ENCODE peak calls at places on chromosomes 2 and 18, in eight cellular contexts. E is activated CD4-positive, alpha-beta T cell treated with anti-CD3 and anti-CD28 coated beads for 4 hours; C is IMR-90; D is RWPE2; I is right lobe of liver; X is activated CD8-positive, alpha-beta memory T cell treated with anti-CD3 and anti-CD28 coated beads for 4 hours; L is AML-193; N is HFF-Myc. M is an unnamed sample.

GRCh38 chr2:174760845-174761473 is 3.3 kb downstream of the CHRNA1 start:
- DNase-seq in E (no peak), C (no peak), D (no peak), I (no peak), X (no peak), L (no peak), N (no peak), M (peak; percentile 71)

GRCh38 chr2:127577973-127578372 is 42.5 kb downstream of the MYO7B start:
- DNase-seq in E (no peak), C (no peak), D (no peak), I (no peak), X (no peak), L (no peak), N (no peak), M (no peak)

GRCh38 chr2:233469261-233470006 is 97.1 kb downstream of the USP40 start:
- DNase-seq in E (no peak), C (no peak), D (peak; percentile 45), I (peak; percentile 52), X (no peak), L (no peak), N (no peak), M (no peak)

GRCh38 chr2:160928854-160929301 is 231.3 kb upstream of the TANK start:
- DNase-seq in E (no peak), C (peak; percentile 31), D (no peak), I (no peak), X (no peak), L (no peak), N (no peak), M (peak; percentile 38)

GRCh38 chr2:176502619-176503018 is 233.4 kb downstream of the MTX2 start:
- DNase-seq in E (no peak), C (no peak), D (no peak), I (peak; percentile 64), X (no peak), L (no peak), N (no peak), M (no peak)

GRCh38 chr18:2573408-2573807 is 2.1 kb downstream of the NDC80 start:
- DNase-seq in E (no peak), C (no peak), D (no peak), I (no peak), X (no peak), L (no peak), N (no peak), M (no peak)

GRCh38 chr18:55449412-55450140 is 138.4 kb downstream of the TCF4 start:
- DNase-seq in E (no peak), C (no peak), D (no peak), I (no peak), X (no peak), L (no peak), N (no peak), M (no peak)

GRCh38 chr2:96951125-96951654 is 35.2 kb downstream of the FAM178B start:
- DNase-seq in E (peak; percentile 79), C (peak; percentile 41), D (no peak), I (peak; percentile 79), X (peak; percentile 47), L (peak; percentile 37), N (no peak), M (peak; percentile 61)

GRCh38 chr2:196482119-196483065 is 157.1 kb upstream of the CCDC150 start:
- DNase-seq in E (no peak), C (peak; percentile 55), D (no peak), I (no peak), X (no peak), L (no peak), N (no peak), M (peak; percentile 48)